ENCODE peak calls at places on chromosomes 6 and 20, in eight cellular contexts. M is CD4-positive, CD25-positive, alpha-beta regulatory T cell; E is fibroblast of lung; X is PC-3; L is Peyer's patch; U is OCI-LY7; H is brain microvascular endothelial cell; V is endothelial cell of umbilical vein. W is an unnamed sample.

GRCh38 chr6:6689413-6690143 is 101.1 kb downstream of the LY86 start:
- DNase-seq in V (peak), L (no peak), X (peak), E (peak), M (no peak), U (no peak), H (no peak), W (peak)

GRCh38 chr20:13220194-13220856 is 749 bp upstream of the ISM1 start:
- DNase-seq in U (no peak), M (peak), E (peak), L (peak), X (no peak), H (no peak), V (peak), W (peak)

GRCh38 chr20:2902818-2903217 is 29.5 kb downstream of the PTPRA start:
- DNase-seq in U (no peak), E (no peak), H (no peak), L (no peak), X (no peak), M (no peak), V (no peak), W (no peak)

GRCh38 chr6:101826678-101827077 is 433.2 kb downstream of the GRIK2 start:
- DNase-seq in H (no peak), M (no peak), L (no peak), E (no peak), V (no peak), U (no peak), X (no peak), W (no peak)

GRCh38 chr6:37659561-37659960 is 38.1 kb downstream of the MDGA1 start:
- DNase-seq in M (no peak), H (no peak), E (no peak), V (no peak), X (no peak), L (no peak), U (no peak), W (no peak)

GRCh38 chr6:131062245-131063027 is 609 bp downstream of the EPB41L2 start:
- DNase-seq in E (no peak), V (peak), X (no peak), U (peak), M (peak), H (no peak), L (peak), W (peak)

GRCh38 chr6:13308332-13308731 is 20.0 kb downstream of the TBC1D7 start:
- DNase-seq in M (no peak), L (no peak), H (no peak), X (no peak), E (no peak), V (no peak), U (no peak), W (no peak)

GRCh38 chr20:4709261-4710105 is 12.2 kb upstream of the PRND start:
- DNase-seq in M (no peak), V (no peak), L (no peak), X (no peak), U (no peak), E (no peak), H (no peak), W (no peak)

GRCh38 chr6:31203345-31203979 is 33.0 kb upstream of the POU5F1 start:
- DNase-seq in V (no peak), X (peak), L (no peak), E (peak), M (peak), U (peak), H (peak), W (peak)

GRCh38 chr6:28980797-28981390 is 24.2 kb downstream of the ZNF311 start:
- DNase-seq in H (peak), X (peak), U (peak), E (peak), M (peak), V (peak), L (no peak), W (peak)

GRCh38 chr6:157791461-157791860 is 31.6 kb upstream of the SNX9 start:
- DNase-seq in U (no peak), V (no peak), E (no peak), L (no peak), H (no peak), X (no peak), M (no peak), W (no peak)

GRCh38 chr6:135212020-135212806 is 31.1 kb downstream of the MYB start:
- DNase-seq in E (peak), U (no peak), H (no peak), V (no peak), M (peak), X (peak), L (no peak), W (peak)

DNA sequence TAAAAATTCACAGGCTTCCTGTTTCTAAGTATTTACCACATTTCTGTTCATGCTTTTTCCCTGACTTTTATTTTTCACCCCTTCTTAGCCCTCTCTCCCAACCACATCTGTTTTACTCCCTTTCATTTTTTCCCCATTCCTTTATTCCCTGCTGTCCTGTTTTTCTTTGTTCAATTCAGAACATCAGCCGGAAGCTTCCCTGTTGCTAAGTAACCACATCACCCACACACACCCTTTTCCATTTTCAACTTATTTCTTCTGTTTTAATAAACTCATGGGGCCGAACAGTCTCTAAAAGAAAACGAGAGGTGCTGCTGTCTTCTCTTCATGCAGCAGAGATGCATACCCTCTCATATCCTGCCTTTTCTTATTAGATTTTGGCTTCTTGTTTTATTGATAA is 53.5 kb upstream of the CEP85L start:
- DNase-seq in L (no peak), X (no peak), U (no peak), V (no peak), M (peak), E (no peak), H (peak), W (no peak)
- H3K27ac ChIP-seq in L (no peak), X (no peak), U (no peak), V (no peak), M (peak), E (no peak), H (peak), W (no peak)

GRCh38 chr6:145260491-145260890 is 474.8 kb downstream of the EPM2A start:
- DNase-seq in E (no peak), L (no peak), X (no peak), H (no peak), M (no peak), V (no peak), U (no peak), W (no peak)
- H3K27ac ChIP-seq in E (no peak), L (no peak), X (no peak), H (no peak), M (no peak), V (no peak), U (no peak), W (no peak)

DNA sequence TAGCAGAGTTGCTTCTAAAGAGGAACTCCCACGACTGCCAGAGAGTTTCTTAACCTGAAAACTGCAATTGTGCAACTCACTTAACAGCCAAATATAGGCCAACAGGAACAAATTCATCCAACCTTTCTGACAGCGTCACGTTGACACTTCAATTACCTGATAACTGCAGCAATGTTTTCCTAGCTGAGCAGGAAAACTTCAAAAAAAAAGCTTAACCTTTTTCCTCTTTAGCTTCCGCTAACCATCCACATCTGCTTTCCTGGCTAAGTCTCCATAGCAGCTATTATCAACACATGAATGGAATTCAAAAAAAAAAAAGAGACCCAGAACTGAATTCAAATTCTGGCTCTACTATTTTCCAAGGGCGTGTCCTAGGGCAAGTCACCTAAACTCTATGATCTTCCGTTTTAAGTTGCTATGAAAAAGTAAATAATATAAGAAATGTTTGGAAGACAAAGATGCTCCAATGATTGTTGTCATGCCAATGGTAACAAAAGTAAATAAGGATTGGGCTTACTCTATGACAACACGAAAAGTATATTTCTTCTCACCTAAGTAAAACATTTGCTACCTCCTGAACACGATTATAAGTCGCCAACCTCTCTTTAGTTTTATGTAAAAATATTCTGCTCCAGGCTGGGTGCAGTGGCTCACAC is 524.6 kb upstream of the JARID2 start:
- DNase-seq in E (peak), V (no peak), H (no peak), X (no peak), L (no peak), U (peak), M (no peak), W (no peak)
- H3K27ac ChIP-seq in E (no peak), V (no peak), H (no peak), X (no peak), L (peak), U (no peak), M (no peak), W (no peak)

DNA sequence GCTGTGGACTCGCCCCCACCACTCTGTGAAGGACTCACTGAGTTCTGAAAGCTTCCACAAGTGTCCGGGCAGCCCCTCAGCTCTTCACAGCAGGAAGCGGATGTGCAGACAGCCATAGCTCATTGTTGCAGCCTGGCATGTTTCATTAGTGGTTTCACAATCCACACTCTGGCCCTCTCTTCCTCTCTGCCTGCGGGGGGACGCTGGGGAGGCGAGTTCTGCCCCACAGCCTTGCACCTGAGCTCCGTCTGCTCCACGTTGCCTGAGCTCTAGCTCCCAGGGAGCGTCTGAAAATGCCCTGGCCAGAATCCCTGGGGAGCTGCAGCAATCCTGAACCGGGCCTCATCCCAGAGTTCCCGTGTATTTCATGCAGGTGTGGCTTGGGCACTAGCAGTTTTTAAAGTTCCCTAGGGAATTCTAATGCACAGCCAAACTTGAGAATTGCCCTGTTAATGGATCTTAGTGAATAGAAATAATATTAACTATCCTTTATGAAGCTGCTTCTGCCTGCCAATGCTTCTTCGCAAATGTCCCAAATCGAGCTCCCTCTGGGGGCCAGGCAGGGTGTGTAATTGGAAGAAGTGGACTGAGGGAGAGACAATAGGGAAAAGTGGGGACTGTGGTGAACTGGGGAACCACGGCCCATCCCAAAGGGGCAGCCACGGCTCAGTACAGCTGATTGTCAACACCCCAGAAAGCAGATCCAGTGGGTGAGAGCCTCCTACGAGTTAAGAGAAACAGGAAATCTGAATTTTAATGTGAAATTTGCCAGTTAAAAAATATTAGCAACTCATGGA is 51.5 kb downstream of the CTCFL start:
- DNase-seq in E (no peak), M (peak), V (no peak), H (no peak), L (no peak), U (peak), X (no peak), W (no peak)
- H3K27ac ChIP-seq in E (no peak), M (no peak), V (no peak), H (no peak), L (no peak), U (peak), X (no peak), W (no peak)